ENCODE peak calls at places on chromosomes 16 and 17, in seven cellular contexts. V is aorta, M is breast epithelium, Q is iPS DF 6.9, K is ovary, B is heart right ventricle, S is sigmoid colon. X is an unnamed sample.
A peak's percentile ranks its signal among the peaks of the same experiment; 100 is the strongest.

GRCh38 chr17:81065500-81065899 is 30.5 kb downstream of the BAIAP2 start:
- DNase-seq in Q (no peak), B (no peak), V (no peak), M (no peak), K (no peak), S (no peak), X (no peak)

GRCh38 chr16:88505405-88506082 is 52.5 kb downstream of the ZFPM1 start:
- DNase-seq in S (no peak), M (no peak), B (no peak), V (no peak), K (peak; percentile 65), Q (no peak), X (peak; percentile 91)

GRCh38 chr17:46772879-46773620 is 45.4 kb downstream of the WNT3 start:
- DNase-seq in B (no peak), Q (no peak), K (no peak), M (no peak), S (peak; percentile 48), V (no peak), X (peak; percentile 58)

GRCh38 chr17:73068322-73069153 is 23.9 kb downstream of the SLC39A11 start:
- DNase-seq in S (no peak), V (no peak), Q (no peak), K (no peak), B (no peak), M (no peak), X (no peak)

GRCh38 chr16:814974-815373 is 14.4 kb upstream of the GNG13 start:
- DNase-seq in S (no peak), B (no peak), V (no peak), Q (no peak), M (no peak), K (no peak), X (no peak)

GRCh38 chr16:86968866-86969265 is 348.3 kb downstream of the C16orf95 start:
- DNase-seq in V (no peak), K (no peak), Q (no peak), B (no peak), M (no peak), S (no peak), X (no peak)

GRCh38 chr17:32929288-32929574 is 1.3 kb downstream of the TMEM98 start:
- DNase-seq in Q (no peak), M (no peak), S (no peak), K (peak; percentile 49), B (no peak), V (no peak), X (no peak)

GRCh38 chr16:29232811-29233704 is 173.5 kb downstream of the NPIPB11 start:
- DNase-seq in Q (no peak), M (no peak), V (no peak), S (peak; percentile 55), K (no peak), B (no peak), X (no peak)

GRCh38 chr17:29590261-29590978 is 972 bp upstream of the GIT1 start:
- DNase-seq in B (peak; percentile 15), S (peak; percentile 75), Q (no peak), V (no peak), K (peak; percentile 57), M (no peak), X (peak; percentile 93)

GRCh38 chr16:8996891-8997290 is 33.2 kb upstream of the USP7 start:
- DNase-seq in M (no peak), V (no peak), S (no peak), B (no peak), K (no peak), Q (no peak), X (peak; percentile 65)

GRCh38 chr17:50087246-50087911 is 7.8 kb upstream of the PDK2 start:
- DNase-seq in S (peak; percentile 87), Q (no peak), V (peak; percentile 82), B (peak; percentile 63), K (peak; percentile 86), M (no peak), X (peak; percentile 87)

GRCh38 chr16:28320741-28321140 is 28.4 kb downstream of the SBK1 start:
- DNase-seq in B (no peak), V (no peak), K (no peak), S (no peak), Q (no peak), M (no peak), X (no peak)

GRCh38 chr17:50129303-50129945 is 536 bp downstream of the SAMD14 start:
- DNase-seq in B (no peak), V (no peak), M (no peak), K (no peak), S (no peak), Q (no peak), X (no peak)

GRCh38 chr17:81398855-81399451 is 3.7 kb downstream of the BAHCC1 start:
- DNase-seq in Q (no peak), M (no peak), K (no peak), V (no peak), B (no peak), S (no peak), X (no peak)

GRCh38 chr17:57091186-57091618 is 6.2 kb downstream of the AKAP1 start:
- DNase-seq in V (peak; percentile 74), B (peak; percentile 84), S (peak; percentile 89), K (no peak), M (no peak), Q (no peak), X (no peak)

GRCh38 chr17:18946536-18946935 is 5.4 kb upstream of the SLC5A10 start:
- DNase-seq in V (no peak), M (no peak), Q (no peak), K (no peak), S (no peak), B (no peak), X (no peak)

GRCh38 chr17:82463391-82463790 is 4.8 kb downstream of the NARF start:
- DNase-seq in V (no peak), B (no peak), S (no peak), Q (no peak), K (no peak), M (no peak), X (no peak)

GRCh38 chr17:47275245-47275984 is 21.8 kb downstream of the ITGB3 start:
- DNase-seq in K (peak; percentile 97), S (peak; percentile 98), B (peak; percentile 89), V (peak; percentile 93), Q (no peak), M (peak; percentile 68), X (no peak)

GRCh38 chr17:73646409-73647305 is 2.4 kb upstream of the SDK2 start:
- DNase-seq in M (no peak), V (no peak), B (no peak), K (no peak), Q (no peak), S (no peak), X (peak; percentile 69)

GRCh38 chr16:49503242-49504022 is 129.8 kb downstream of the C16orf78 start:
- DNase-seq in S (peak; percentile 42), V (peak; percentile 40), K (no peak), M (peak; percentile 30), B (no peak), Q (no peak), X (no peak)

GRCh38 chr16:17070882-17071592 is 399.7 kb downstream of the XYLT1 start:
- DNase-seq in Q (no peak), S (no peak), K (peak; percentile 48), V (peak; percentile 56), B (no peak), M (no peak), X (peak; percentile 94)

GRCh38 chr17:47808036-47808829 is 13.4 kb downstream of the OSBPL7 start:
- DNase-seq in Q (no peak), V (peak; percentile 29), B (no peak), K (no peak), M (no peak), S (peak; percentile 52), X (no peak)

GRCh38 chr17:18043491-18043890 is 4.3 kb downstream of the GID4 start:
- DNase-seq in B (no peak), S (no peak), K (no peak), Q (no peak), M (no peak), V (no peak), X (peak; percentile 55)

GRCh38 chr17:64002658-64003525 is 4.7 kb downstream of the PRR29 start:
- DNase-seq in S (peak; percentile 64), Q (no peak), K (no peak), B (no peak), V (peak; percentile 45), M (peak; percentile 46), X (no peak)

GRCh38 chr17:63445571-63446217 is 412 bp downstream of the CYB561 start:
- DNase-seq in V (peak; percentile 63), Q (no peak), B (no peak), M (no peak), S (no peak), K (no peak), X (peak; percentile 72)

GRCh38 chr16:21645261-21645721 is 7.1 kb downstream of the IGSF6 start:
- DNase-seq in Q (no peak), M (no peak), V (no peak), S (no peak), K (no peak), B (no peak), X (peak; percentile 93)

DNA sequence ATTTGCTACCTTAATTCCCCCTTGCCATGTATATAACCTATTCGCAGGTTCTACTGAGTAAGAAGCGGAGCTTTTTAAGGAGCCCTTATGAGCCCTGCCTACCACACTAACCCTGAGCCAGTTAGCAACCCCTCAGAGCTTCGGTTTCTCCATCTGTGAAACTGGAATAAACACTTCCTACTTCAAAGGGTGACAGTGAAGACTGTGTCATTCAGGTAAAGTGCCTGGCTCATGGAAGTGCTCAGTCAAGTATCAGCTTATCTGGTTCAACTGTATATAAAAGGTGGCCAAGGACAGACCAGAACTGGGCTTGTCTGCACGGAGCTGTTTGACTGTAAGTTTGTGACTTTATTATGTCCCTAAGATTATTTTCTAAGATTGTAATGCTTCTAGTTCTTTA is 31.0 kb downstream of the TXNDC11 start:
- DNase-seq in S (no peak), V (no peak), K (no peak), B (no peak), M (no peak), Q (no peak), X (no peak)
- H3K4me1 ChIP-seq in S (peaks cover 22% of the 10 kb centered on the region), V (no peaks in the 10 kb centered on the region), K (no peaks in the 10 kb centered on the region), B (peaks cover 23% of the 10 kb centered on the region), M (no peaks in the 10 kb centered on the region), Q (no peaks in the 10 kb centered on the region), X (peaks cover 33% of the 10 kb centered on the region)

DNA sequence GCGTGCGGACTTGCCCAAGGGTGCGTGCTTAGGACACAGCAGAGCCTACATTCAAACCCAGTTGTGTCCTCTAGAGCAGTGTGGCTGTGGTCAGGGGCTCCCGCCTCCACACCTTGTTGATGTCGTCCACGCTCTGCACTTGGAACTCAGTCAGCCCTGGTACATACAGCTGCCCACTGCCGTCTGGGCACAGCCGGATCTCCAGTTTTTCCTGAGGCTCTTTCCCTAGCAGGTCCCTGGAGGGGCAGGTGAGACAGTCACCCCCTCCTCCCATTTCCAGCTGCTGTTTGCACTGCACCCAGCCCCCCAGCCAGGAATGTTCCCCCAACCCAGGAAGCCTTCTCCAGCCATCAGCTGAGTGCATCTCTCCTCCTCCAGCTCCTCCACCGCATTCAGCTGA is 25.7 kb downstream of the KATNB1 start:
- DNase-seq in Q (no peak), M (no peak), K (no peak), B (no peak), V (peak; percentile 38), S (no peak), X (no peak)
- H3K4me1 ChIP-seq in Q (peaks cover 13% of the 10 kb centered on the region), M (no peaks in the 10 kb centered on the region), K (no peaks in the 10 kb centered on the region), B (peaks cover 39% of the 10 kb centered on the region), V (no peaks in the 10 kb centered on the region), S (peaks cover 3% of the 10 kb centered on the region), X (no peaks in the 10 kb centered on the region)

GRCh38 chr17:4852504-4853075 is 19.4 kb downstream of the MINK1 start:
- DNase-seq in V (no peak), K (no peak), B (no peak), S (no peak), Q (no peak), M (no peak), X (no peak)
- H3K4me1 ChIP-seq in V (no peaks in the 10 kb centered on the region), K (peaks cover 18% of the 10 kb centered on the region), B (peaks cover 56% of the 10 kb centered on the region), S (peaks cover 6% of the 10 kb centered on the region), Q (peaks cover 11% of the 10 kb centered on the region), M (peaks cover under 1% of the 10 kb centered on the region), X (peaks cover 12% of the 10 kb centered on the region)

GRCh38 chr16:14306485-14307058 is 235.5 kb downstream of the MRTFB start:
- DNase-seq in B (no peak), K (no peak), Q (no peak), S (no peak), M (no peak), V (no peak), X (no peak)
- H3K4me1 ChIP-seq in B (peaks cover 59% of the 10 kb centered on the region), K (peaks cover 16% of the 10 kb centered on the region), Q (peaks cover 6% of the 10 kb centered on the region), S (peaks cover 61% of the 10 kb centered on the region), M (no peaks in the 10 kb centered on the region), V (peaks cover 3% of the 10 kb centered on the region), X (peaks cover 82% of the 10 kb centered on the region)

X was measured in Karpas-422.